ENCODE peak calls at places on chromosome 7, in eight cellular contexts. Z is OCI-LY7, X is PC-3, I is upper lobe of left lung, N is neuronal stem cell, Q is SK-N-SH, C is IMR-90, Y is A549. V is an unnamed sample. For H3K4me1, the result is how much of the 10 kb centered on the place peaks cover.

GRCh38 chr7:47672267-47672920 is 90.5 kb upstream of the TNS3 start:
- DNase-seq in Z (peak), X (no peak), I (no peak), N (no peak), Q (no peak), C (no peak), Y (no peak), V (no peak)

GRCh38 chr7:100655908-100656674 is at the start of gene ACTL6B:
- DNase-seq in Z (no peak), X (no peak), I (peak), N (peak), Q (peak), C (peak), Y (peak), V (peak)

GRCh38 chr7:21967500-21968099 is 21.9 kb upstream of the CDCA7L start:
- DNase-seq in Z (peak), X (no peak), I (no peak), N (no peak), Q (no peak), C (no peak), Y (no peak), V (peak)

GRCh38 chr7:159036916-159037605 is 107.6 kb downstream of the VIPR2 start:
- DNase-seq in Z (no peak), X (no peak), I (no peak), N (no peak), Q (no peak), C (no peak), Y (no peak), V (peak)

GRCh38 chr7:99808766-99809165 is 19.0 kb upstream of the CYP3A43 start:
- DNase-seq in Z (no peak), X (no peak), I (no peak), N (no peak), Q (no peak), C (no peak), Y (no peak), V (no peak)

GRCh38 chr7:99030951-99031350 is 113.0 kb downstream of the SMURF1 start:
- DNase-seq in Z (no peak), X (no peak), I (no peak), N (no peak), Q (no peak), C (no peak), Y (no peak), V (no peak)

GRCh38 chr7:672891-673290 is 53.6 kb upstream of the DNAAF5 start:
- DNase-seq in Z (no peak), X (no peak), I (no peak), N (no peak), Q (peak), C (no peak), Y (no peak), V (no peak)

GRCh38 chr7:18610331-18610948 is 114.9 kb downstream of the HDAC9 start:
- DNase-seq in Z (peak), X (peak), I (no peak), N (peak), Q (peak), C (peak), Y (no peak), V (peak)

GRCh38 chr7:94393251-94393758 is 1.4 kb upstream of the COL1A2 start:
- DNase-seq in Z (no peak), X (no peak), I (peak), N (peak), Q (no peak), C (peak), Y (no peak), V (peak)

GRCh38 chr7:78435355-78435754 is 636.8 kb downstream of the PHTF2 start:
- DNase-seq in Z (no peak), X (no peak), I (no peak), N (no peak), Q (no peak), C (no peak), Y (no peak), V (no peak)

GRCh38 chr7:31059551-31059950 is 7.4 kb downstream of the ADCYAP1R1 start:
- DNase-seq in Z (no peak), X (no peak), I (no peak), N (no peak), Q (peak), C (no peak), Y (no peak), V (no peak)

GRCh38 chr7:130290745-130291144 is 2.2 kb upstream of the CPA4 start:
- DNase-seq in Z (no peak), X (peak), I (no peak), N (no peak), Q (no peak), C (peak), Y (no peak), V (no peak)

GRCh38 chr7:112140600-112140999 is 65.6 kb downstream of the DOCK4 start:
- DNase-seq in Z (no peak), X (no peak), I (no peak), N (no peak), Q (no peak), C (no peak), Y (no peak), V (no peak)

GRCh38 chr7:81871606-81872265 is 101.9 kb upstream of the HGF start:
- DNase-seq in Z (no peak), X (no peak), I (no peak), N (no peak), Q (peak), C (no peak), Y (no peak), V (no peak)

GRCh38 chr7:30556854-30557644 is 37.6 kb upstream of the GARS1 start:
- DNase-seq in Z (no peak), X (peak), I (no peak), N (peak), Q (no peak), C (peak), Y (no peak), V (no peak)

GRCh38 chr7:77327932-77328628 is 88.1 kb downstream of the GSAP start:
- DNase-seq in Z (no peak), X (peak), I (no peak), N (no peak), Q (no peak), C (no peak), Y (no peak), V (no peak)

GRCh38 chr7:134941947-134942346 is 44.4 kb upstream of the AGBL3 start:
- DNase-seq in Z (no peak), X (no peak), I (no peak), N (no peak), Q (no peak), C (no peak), Y (no peak), V (no peak)
- H3K27ac ChIP-seq in Z (no peak), X (no peak), I (no peak), N (no peak), Q (peak), C (peak), Y (peak), V (no peak)

GRCh38 chr7:90701021-90701420 is 104.9 kb downstream of the CDK14 start:
- DNase-seq in Z (no peak), X (no peak), I (no peak), N (no peak), Q (no peak), C (no peak), Y (no peak), V (peak)
- H3K4me3 ChIP-seq in Z (peak), X (no peak), I (peak), N (no peak), Q (no peak), C (no peak), Y (no peak), V (no peak)

GRCh38 chr7:111082351-111082750 is 8.6 kb upstream of the LRRN3 start:
- DNase-seq in Z (no peak), X (no peak), I (no peak), N (no peak), Q (no peak), C (peak), Y (no peak), V (no peak)
- H3K4me1 ChIP-seq in Z (under half), X (under half), I (under half), N (under half), Q (under half), C (under half), Y (under half), V (under half)

DNA sequence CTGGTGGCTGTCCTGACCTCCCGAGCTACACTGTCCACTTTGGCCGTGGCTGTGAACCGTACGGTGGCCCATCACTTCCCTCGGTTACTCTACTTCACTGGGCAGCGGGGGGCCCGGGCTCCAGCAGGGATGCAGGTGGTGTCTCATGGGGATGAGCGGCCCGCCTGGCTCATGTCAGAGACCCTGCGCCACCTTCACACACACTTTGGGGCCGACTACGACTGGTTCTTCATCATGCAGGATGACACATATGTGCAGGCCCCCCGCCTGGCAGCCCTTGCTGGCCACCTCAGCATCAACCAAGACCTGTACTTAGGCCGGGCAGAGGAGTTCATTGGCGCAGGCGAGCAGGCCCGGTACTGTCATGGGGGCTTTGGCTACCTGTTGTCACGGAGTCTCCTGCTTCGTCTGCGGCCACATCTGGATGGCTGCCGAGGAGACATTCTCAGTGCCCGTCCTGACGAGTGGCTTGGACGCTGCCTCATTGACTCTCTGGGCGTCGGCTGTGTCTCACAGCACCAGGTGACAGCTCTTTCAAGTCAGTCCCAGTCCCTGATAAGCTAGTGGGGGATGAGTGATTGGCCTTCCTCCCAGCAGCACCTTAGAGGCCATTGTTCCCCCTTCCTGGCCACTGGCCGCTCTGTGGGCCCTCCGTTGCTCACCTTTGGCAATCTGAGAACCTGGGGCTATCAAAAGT is 3.0 kb downstream of the CHPF2 start:
- DNase-seq in Z (no peak), X (no peak), I (no peak), N (no peak), Q (no peak), C (no peak), Y (no peak), V (no peak)
- H3K27ac ChIP-seq in Z (no peak), X (no peak), I (no peak), N (no peak), Q (no peak), C (no peak), Y (no peak), V (no peak)

GRCh38 chr7:3092468-3092867 is 48.8 kb upstream of the CARD11 start:
- DNase-seq in Z (peak), X (no peak), I (peak), N (no peak), Q (no peak), C (peak), Y (no peak), V (peak)
- H3K4me3 ChIP-seq in Z (peak), X (no peak), I (no peak), N (no peak), Q (no peak), C (no peak), Y (no peak), V (no peak)

GRCh38 chr7:23377134-23377533 is 78.0 kb downstream of the MALSU1 start:
- DNase-seq in Z (no peak), X (peak), I (no peak), N (no peak), Q (no peak), C (peak), Y (no peak), V (no peak)
- H3K4me1 ChIP-seq in Z (under half), X (under half), I (under half), N (under half), Q (under half), C (under half), Y (under half), V (under half)

GRCh38 chr7:106548491-106548890 is 112.5 kb downstream of the CCDC71L start:
- DNase-seq in Z (no peak), X (no peak), I (no peak), N (no peak), Q (no peak), C (no peak), Y (no peak), V (no peak)

GRCh38 chr7:106545275-106545674 is 115.7 kb downstream of the CCDC71L start:
- DNase-seq in Z (no peak), X (no peak), I (no peak), N (no peak), Q (no peak), C (no peak), Y (no peak), V (no peak)

GRCh38 chr7:106538638-106539037 is 122.3 kb downstream of the CCDC71L start:
- DNase-seq in Z (no peak), X (no peak), I (no peak), N (no peak), Q (no peak), C (peak), Y (no peak), V (no peak)

GRCh38 chr7:106542550-106543220 is 118.3 kb downstream of the CCDC71L start:
- DNase-seq in Z (peak), X (peak), I (no peak), N (peak), Q (peak), C (peak), Y (peak), V (peak)

DNA sequence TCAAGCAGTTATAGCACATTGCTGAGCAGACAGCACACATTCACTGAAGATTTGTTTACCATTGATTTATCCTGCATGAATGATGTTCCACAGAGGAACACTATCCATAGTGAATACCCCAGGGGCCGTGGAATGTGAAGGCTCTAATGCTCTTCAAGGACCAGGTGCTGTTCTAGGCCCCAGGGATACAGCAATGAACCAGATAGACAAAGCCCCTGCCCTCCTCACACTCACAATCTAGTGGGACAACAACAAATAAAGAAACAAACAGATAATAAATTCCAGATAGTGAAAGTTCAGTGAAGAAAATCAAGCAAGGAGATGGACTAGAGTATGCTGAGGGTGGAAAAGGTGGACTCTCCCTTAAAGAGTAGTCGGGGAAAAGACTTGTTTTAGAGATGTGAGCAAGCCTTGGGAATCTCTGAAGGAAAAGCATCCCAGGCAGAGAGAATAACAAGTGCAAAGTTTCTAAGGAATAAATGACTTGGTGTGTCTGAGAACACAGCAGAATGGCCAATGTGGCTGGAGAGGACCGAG is 117.7 kb downstream of the CCDC71L start:
- DNase-seq in Z (no peak), X (no peak), I (no peak), N (no peak), Q (no peak), C (no peak), Y (no peak), V (no peak)
- H3K27ac ChIP-seq in Z (no peak), X (no peak), I (peak), N (no peak), Q (peak), C (peak), Y (peak), V (no peak)

GRCh38 chr7:70681847-70682350 is 450.0 kb upstream of the GALNT17 start:
- DNase-seq in Z (peak), X (no peak), I (no peak), N (no peak), Q (no peak), C (no peak), Y (no peak), V (peak)
- H3K4me3 ChIP-seq in Z (peak), X (no peak), I (no peak), N (no peak), Q (no peak), C (no peak), Y (no peak), V (peak)

DNA sequence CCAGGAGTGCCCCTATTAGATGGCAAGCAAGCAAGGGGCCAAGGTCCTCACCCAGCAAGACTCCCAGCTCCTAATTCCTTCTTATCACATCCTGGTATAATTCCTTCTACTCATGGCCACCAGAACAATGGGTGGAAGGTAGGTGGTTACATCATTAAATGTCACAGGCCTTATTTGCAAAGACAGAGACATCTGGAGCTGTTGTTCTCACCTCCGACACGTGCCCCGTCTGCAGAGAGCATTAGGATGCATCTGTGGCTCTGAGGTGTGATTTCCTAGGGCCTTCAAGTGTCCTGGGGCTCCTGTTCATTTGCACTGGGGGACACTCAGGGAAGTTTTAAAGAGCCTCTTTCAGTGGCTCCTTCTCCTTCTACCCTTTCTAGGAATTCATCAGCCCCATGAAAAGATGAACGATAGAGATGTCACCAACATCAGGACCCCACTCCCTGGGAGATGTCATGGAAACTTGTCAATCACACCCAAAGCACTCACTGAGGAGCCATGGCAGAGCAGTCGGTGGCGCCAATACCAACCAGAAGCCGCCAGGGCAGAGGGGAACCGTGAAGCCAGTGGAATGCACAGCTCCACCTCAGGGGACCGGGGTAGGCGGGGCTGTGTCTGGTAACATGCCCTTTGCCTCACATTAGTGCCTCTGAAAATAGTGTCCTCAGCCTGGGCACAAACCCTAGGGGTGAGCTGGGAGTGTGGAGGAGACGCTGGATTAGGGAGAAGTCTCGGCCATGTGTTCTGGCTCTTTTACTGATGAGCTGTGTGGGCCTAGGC is 2.9 kb upstream of the ATP6V0E2 start:
- DNase-seq in Z (no peak), X (no peak), I (no peak), N (no peak), Q (no peak), C (no peak), Y (no peak), V (no peak)
- H3K4me1 ChIP-seq in Z (half or more), X (under half), I (under half), N (under half), Q (under half), C (under half), Y (under half), V (under half)

V was measured in small intestine.